ENCODE peak calls at places on chromosomes 11 and 22, in nine cellular contexts. O is EL, B is H9, K is GM13977, V is endodermal cell, X is anterior cingulate cortex, M is NCI-H1105 treated with DMSO at 0.1 percent for 48 hours, R is sciatic nerve, C is K562. D is an unnamed sample.

GRCh38 chr11:59754859-59755700 is at the start of gene STX3:
- DNase-seq in O (peak), B (peak), K (peak), V (peak), X (peak), M (peak), R (peak), C (peak), D (peak)

GRCh38 chr22:31623634-31624312 is 38.2 kb downstream of the PISD start:
- DNase-seq in O (no peak), B (no peak), K (no peak), V (peak), X (no peak), M (no peak), R (no peak), C (no peak), D (no peak)

GRCh38 chr22:41603873-41604332 is 14.3 kb upstream of the PMM1 start:
- DNase-seq in O (no peak), B (no peak), K (peak), V (no peak), X (no peak), M (no peak), R (no peak), C (peak), D (no peak)

GRCh38 chr11:441418-442274 is at the start of gene ANO9:
- DNase-seq in O (no peak), B (peak), K (peak), V (peak), X (no peak), M (peak), R (no peak), C (peak), D (peak)

GRCh38 chr11:68010058-68011041 is at the start of gene ALDH3B1:
- DNase-seq in O (peak), B (peak), K (no peak), V (peak), X (peak), M (no peak), R (peak), C (peak), D (peak)

GRCh38 chr11:41461057-41461681 is 1.7 kb upstream of the LRRC4C start:
- DNase-seq in O (no peak), B (no peak), K (no peak), V (no peak), X (no peak), M (peak), R (no peak), C (peak), D (peak)

GRCh38 chr11:8812438-8812837 is 98.6 kb upstream of the AKIP1 start:
- DNase-seq in O (peak), B (no peak), K (no peak), V (peak), X (no peak), M (no peak), R (peak), C (no peak), D (no peak)

GRCh38 chr11:15101072-15101701 is 13.5 kb upstream of the INSC start:
- DNase-seq in O (peak), B (peak), K (peak), V (peak), X (no peak), M (peak), R (peak), C (peak), D (peak)

GRCh38 chr11:62680825-62681240 is 2.0 kb upstream of the UBXN1 start:
- DNase-seq in O (peak), B (no peak), K (peak), V (peak), X (no peak), M (no peak), R (no peak), C (peak), D (peak)

GRCh38 chr11:3675971-3676370 is 4.8 kb upstream of the CHRNA10 start:
- DNase-seq in O (peak), B (no peak), K (no peak), V (no peak), X (no peak), M (no peak), R (no peak), C (no peak), D (no peak)

GRCh38 chr22:49427341-49427740 is 400.3 kb downstream of the BRD1 start:
- DNase-seq in O (no peak), B (no peak), K (no peak), V (no peak), X (no peak), M (no peak), R (no peak), C (no peak), D (no peak)

GRCh38 chr11:99773646-99774045 is 752.9 kb downstream of the CNTN5 start:
- DNase-seq in O (peak), B (no peak), K (no peak), V (no peak), X (no peak), M (no peak), R (no peak), C (no peak), D (no peak)

GRCh38 chr11:34380696-34381095 is 22.9 kb upstream of the ABTB2 start:
- DNase-seq in O (peak), B (no peak), K (no peak), V (no peak), X (no peak), M (no peak), R (no peak), C (no peak), D (no peak)

GRCh38 chr11:109697140-109697843 is 275.3 kb downstream of the C11orf87 start:
- DNase-seq in O (peak), B (peak), K (peak), V (peak), X (no peak), M (peak), R (no peak), C (peak), D (peak)

GRCh38 chr11:71519546-71519945 is 7.5 kb upstream of the KRTAP5-7 start:
- DNase-seq in O (no peak), B (no peak), K (no peak), V (no peak), X (no peak), M (no peak), R (no peak), C (no peak), D (no peak)

GRCh38 chr11:111019449-111019848 is 226.1 kb upstream of the POU2AF2 start:
- DNase-seq in O (no peak), B (no peak), K (no peak), V (no peak), X (no peak), M (no peak), R (no peak), C (no peak), D (no peak)

GRCh38 chr11:1192741-1193325 is 30.0 kb upstream of the MUC5B start:
- DNase-seq in O (no peak), B (peak), K (no peak), V (peak), X (no peak), M (no peak), R (peak), C (no peak), D (no peak)

GRCh38 chr11:33317662-33318061 is 60.5 kb downstream of the HIPK3 start:
- DNase-seq in O (peak), B (no peak), K (no peak), V (no peak), X (no peak), M (no peak), R (no peak), C (no peak), D (no peak)

GRCh38 chr22:30763815-30764686 is 69.4 kb downstream of the OSBP2 start:
- DNase-seq in O (peak), B (peak), K (peak), V (peak), X (no peak), M (peak), R (no peak), C (peak), D (peak)

GRCh38 chr11:130042093-130042591 is 27.6 kb upstream of the APLP2 start:
- DNase-seq in O (peak), B (no peak), K (no peak), V (no peak), X (no peak), M (no peak), R (no peak), C (peak), D (no peak)

GRCh38 chr11:116690623-116691022 is 82.2 kb downstream of the BUD13 start:
- DNase-seq in O (no peak), B (no peak), K (no peak), V (no peak), X (no peak), M (no peak), R (no peak), C (no peak), D (no peak)

GRCh38 chr11:36254739-36255138 is 34.5 kb downstream of the COMMD9 start:
- DNase-seq in O (peak), B (no peak), K (no peak), V (no peak), X (no peak), M (no peak), R (no peak), C (no peak), D (no peak)

GRCh38 chr22:30208631-30209603 is 37.6 kb downstream of the LIF start:
- DNase-seq in O (peak), B (no peak), K (peak), V (peak), X (no peak), M (no peak), R (peak), C (peak), D (no peak)

GRCh38 chr11:69449320-69450063 is 32.0 kb upstream of the LINC01488 start:
- DNase-seq in O (peak), B (no peak), K (no peak), V (no peak), X (peak), M (no peak), R (no peak), C (peak), D (no peak)

GRCh38 chr11:57890521-57890920 is 128.9 kb downstream of the CTNND1 start:
- DNase-seq in O (no peak), B (no peak), K (no peak), V (no peak), X (no peak), M (no peak), R (no peak), C (no peak), D (no peak)

GRCh38 chr22:21760640-21761039 is 25.0 kb upstream of the YPEL1 start:
- DNase-seq in O (peak), B (no peak), K (no peak), V (no peak), X (no peak), M (no peak), R (no peak), C (no peak), D (no peak)

GRCh38 chr11:132427611-132428010 is 1057.2 kb downstream of the NTM start:
- DNase-seq in O (peak), B (no peak), K (no peak), V (no peak), X (no peak), M (no peak), R (no peak), C (no peak), D (no peak)

GRCh38 chr11:67504023-67504949 is 877 bp downstream of the PITPNM1 start:
- DNase-seq in O (peak), B (no peak), K (peak), V (peak), X (no peak), M (peak), R (no peak), C (peak), D (peak)